ENCODE peak calls at places on chromosomes 16 and 17, in nine cellular contexts. W is GM13977; Z is neural progenitor cell; U is mucosa of descending colon; O is AG04450; N is CD8-positive, alpha-beta T cell; M is colonic mucosa; V is lower lobe of right lung; K is heart left ventricle. X is an unnamed sample.

GRCh38 chr16:24005577-24005976 is 169.8 kb downstream of the PRKCB start:
- DNase-seq in W (no peak), Z (no peak), U (no peak), O (no peak), N (no peak), M (no peak), V (no peak), K (no peak), X (no peak)

GRCh38 chr17:45087978-45088377 is 26.9 kb downstream of the NMT1 start:
- DNase-seq in W (no peak), Z (no peak), U (no peak), O (no peak), N (no peak), M (no peak), V (no peak), K (no peak), X (no peak)

GRCh38 chr16:27515874-27516353 is 33.8 kb downstream of the GTF3C1 start:
- DNase-seq in W (peak), Z (peak), U (no peak), O (no peak), N (no peak), M (no peak), V (no peak), K (peak), X (peak)

GRCh38 chr16:75789237-75789636 is 62.9 kb upstream of the CPHXL start:
- DNase-seq in W (peak), Z (peak), U (no peak), O (peak), N (no peak), M (no peak), V (no peak), K (no peak), X (peak)

GRCh38 chr16:19595043-19595767 is 39.7 kb downstream of the VPS35L start:
- DNase-seq in W (no peak), Z (no peak), U (no peak), O (peak), N (no peak), M (no peak), V (no peak), K (peak), X (no peak)

GRCh38 chr17:81823800-81824550 is 9.1 kb downstream of the MCRIP1 start:
- DNase-seq in W (no peak), Z (no peak), U (no peak), O (no peak), N (no peak), M (no peak), V (no peak), K (no peak), X (no peak)

GRCh38 chr16:66001432-66001831 is 365.1 kb upstream of the CDH5 start:
- DNase-seq in W (no peak), Z (no peak), U (no peak), O (no peak), N (no peak), M (no peak), V (no peak), K (no peak), X (no peak)

GRCh38 chr17:63701477-63702222 is 1.7 kb upstream of the LIMD2 start:
- DNase-seq in W (peak), Z (no peak), U (peak), O (no peak), N (peak), M (no peak), V (peak), K (no peak), X (no peak)

GRCh38 chr16:4837733-4838501 is 9.2 kb downstream of the GLYR1 start:
- DNase-seq in W (no peak), Z (no peak), U (no peak), O (no peak), N (no peak), M (no peak), V (no peak), K (no peak), X (no peak)

GRCh38 chr17:74601944-74602572 is 10.0 kb upstream of the CD300LD start:
- DNase-seq in W (peak), Z (peak), U (no peak), O (no peak), N (peak), M (peak), V (no peak), K (no peak), X (peak)

GRCh38 chr17:81527591-81528383 is at the start of gene FSCN2:
- DNase-seq in W (no peak), Z (no peak), U (no peak), O (no peak), N (no peak), M (no peak), V (peak), K (no peak), X (no peak)

GRCh38 chr17:27430882-27431491 is 25.3 kb upstream of the KSR1 start:
- DNase-seq in W (no peak), Z (peak), U (peak), O (no peak), N (no peak), M (peak), V (no peak), K (no peak), X (peak)

GRCh38 chr17:76353004-76353598 is 615 bp downstream of the PRPSAP1 start:
- DNase-seq in W (peak), Z (peak), U (peak), O (no peak), N (peak), M (peak), V (peak), K (peak), X (no peak)

GRCh38 chr17:76369804-76370203 is 14.6 kb upstream of the SPHK1 start:
- DNase-seq in W (no peak), Z (no peak), U (no peak), O (no peak), N (no peak), M (no peak), V (peak), K (peak), X (no peak)

GRCh38 chr17:43791589-43791988 is 11.4 kb downstream of the CFAP97D1 start:
- DNase-seq in W (no peak), Z (peak), U (no peak), O (no peak), N (no peak), M (no peak), V (no peak), K (no peak), X (no peak)

GRCh38 chr17:43787728-43788127 is 7.5 kb downstream of the CFAP97D1 start:
- DNase-seq in W (no peak), Z (no peak), U (no peak), O (no peak), N (no peak), M (no peak), V (no peak), K (no peak), X (no peak)

GRCh38 chr17:43789482-43789881 is 9.2 kb downstream of the CFAP97D1 start:
- DNase-seq in W (no peak), Z (no peak), U (no peak), O (no peak), N (no peak), M (no peak), V (no peak), K (no peak), X (no peak)

GRCh38 chr17:43784628-43785101 is 4.4 kb downstream of the CFAP97D1 start:
- DNase-seq in W (no peak), Z (no peak), U (no peak), O (no peak), N (no peak), M (no peak), V (no peak), K (no peak), X (no peak)

DNA sequence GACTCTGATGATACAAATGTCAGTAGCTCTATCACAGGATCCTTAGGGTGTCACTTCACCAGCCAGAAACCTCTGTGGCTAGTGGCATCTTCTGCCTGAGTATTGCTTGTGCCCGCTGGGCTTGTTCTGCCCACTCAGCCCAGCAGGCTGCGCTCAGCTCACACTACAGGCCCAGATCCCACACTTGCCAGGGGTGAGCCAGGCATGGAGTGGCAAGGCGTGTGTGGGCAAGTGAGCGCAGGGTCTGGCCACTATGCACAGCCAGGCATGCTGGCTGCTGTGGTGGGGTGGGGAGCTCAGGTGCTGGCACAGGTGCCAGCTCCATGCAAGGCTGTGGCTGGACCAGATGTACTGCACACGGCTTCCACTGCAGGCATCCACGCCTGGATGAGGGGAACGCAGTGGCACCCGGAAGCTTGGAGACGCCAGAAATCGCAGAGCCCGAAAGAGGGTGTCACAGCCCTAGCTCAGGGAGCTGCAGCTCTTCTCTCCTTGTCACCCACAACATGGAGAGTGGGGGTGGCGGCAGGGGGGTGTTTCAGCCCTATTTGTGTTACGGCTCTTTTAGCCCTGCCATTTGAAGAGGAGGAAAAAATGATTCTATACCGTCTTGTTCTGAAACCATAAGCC is 10.2 kb downstream of the CFAP97D1 start:
- DNase-seq in W (no peak), Z (no peak), U (no peak), O (no peak), N (no peak), M (no peak), V (no peak), K (no peak), X (no peak)
- TF ChIP-seq CTCF in W (no peak), Z (peak), U (no peak), O (peak), N (no peak), M (no peak), V (no peak), K (no peak), X (no peak)

GRCh38 chr17:42438600-42439567 is 15.8 kb upstream of the CAVIN1 start:
- DNase-seq in W (no peak), Z (no peak), U (peak), O (no peak), N (peak), M (peak), V (peak), K (no peak), X (peak)
- TF ChIP-seq CTCF in W (peak), Z (peak), U (peak), O (peak), N (peak), M (peak), V (peak), K (peak), X (peak)

GRCh38 chr17:34527908-34528470 is 51.4 kb upstream of the TMEM132E start:
- DNase-seq in W (no peak), Z (peak), U (no peak), O (no peak), N (no peak), M (no peak), V (no peak), K (no peak), X (no peak)
- TF ChIP-seq CTCF in W (peak), Z (peak), U (no peak), O (no peak), N (no peak), M (no peak), V (no peak), K (no peak), X (peak)

GRCh38 chr17:11836508-11836907 is 160.8 kb downstream of the ZNF18 start:
- DNase-seq in W (no peak), Z (no peak), U (no peak), O (no peak), N (no peak), M (no peak), V (no peak), K (no peak), X (no peak)
- TF ChIP-seq CTCF in W (no peak), Z (no peak), U (no peak), O (no peak), N (no peak), M (no peak), V (no peak), K (no peak), X (no peak)

DNA sequence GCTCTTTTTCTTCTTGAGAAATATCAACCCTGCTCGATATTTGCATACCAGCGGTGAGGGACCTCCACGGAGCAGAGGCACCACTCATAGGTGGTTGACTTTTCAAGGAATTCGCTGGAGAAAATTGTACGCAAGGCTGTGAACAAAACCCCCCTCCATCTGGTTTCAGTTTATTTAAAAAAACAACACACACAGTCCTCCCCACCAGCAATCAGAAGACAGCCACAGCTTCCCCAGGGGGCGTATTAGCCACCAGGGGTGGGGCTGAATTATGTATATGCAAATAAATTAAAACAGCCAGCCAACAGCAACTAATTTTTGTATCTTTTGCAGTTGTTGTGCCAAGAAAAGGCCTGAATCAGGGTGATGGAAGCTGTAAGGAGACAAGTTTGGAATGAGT is 5.9 kb upstream of the HSD11B2 start:
- DNase-seq in W (no peak), Z (no peak), U (no peak), O (no peak), N (no peak), M (no peak), V (no peak), K (no peak), X (no peak)
- TF ChIP-seq CTCF in W (no peak), Z (no peak), U (no peak), O (no peak), N (no peak), M (no peak), V (no peak), K (no peak), X (no peak)

GRCh38 chr17:38970804-38971203 is 3.6 kb upstream of the FBXO47 start:
- DNase-seq in W (no peak), Z (no peak), U (no peak), O (no peak), N (no peak), M (no peak), V (no peak), K (no peak), X (no peak)

GRCh38 chr17:38970128-38970527 is 2.9 kb upstream of the FBXO47 start:
- DNase-seq in W (no peak), Z (no peak), U (no peak), O (no peak), N (no peak), M (no peak), V (no peak), K (no peak), X (no peak)

GRCh38 chr17:38969281-38969680 is 2.1 kb upstream of the FBXO47 start:
- DNase-seq in W (no peak), Z (no peak), U (no peak), O (no peak), N (no peak), M (no peak), V (no peak), K (no peak), X (no peak)

GRCh38 chr17:38967290-38967738 is at the start of gene FBXO47:
- DNase-seq in W (peak), Z (peak), U (peak), O (peak), N (peak), M (peak), V (peak), K (peak), X (peak)
- TF ChIP-seq CTCF in W (no peak), Z (no peak), U (no peak), O (peak), N (no peak), M (no peak), V (peak), K (peak), X (no peak)

GRCh38 chr17:6642592-6642991 is 1.7 kb downstream of the TXNDC17 start:
- DNase-seq in W (no peak), Z (no peak), U (no peak), O (no peak), N (no peak), M (no peak), V (no peak), K (no peak), X (no peak)

GRCh38 chr17:6651483-6652452 is at the start of the genes C17orf100 and MED31:
- DNase-seq in W (peak), Z (peak), U (peak), O (peak), N (peak), M (peak), V (peak), K (peak), X (peak)

GRCh38 chr17:6643460-6644125 is 2.7 kb downstream of the TXNDC17 start:
- DNase-seq in W (no peak), Z (no peak), U (no peak), O (no peak), N (no peak), M (no peak), V (no peak), K (no peak), X (no peak)

GRCh38 chr17:6648181-6648580 is 3.2 kb downstream of the MED31 start:
- DNase-seq in W (no peak), Z (no peak), U (no peak), O (no peak), N (no peak), M (no peak), V (no peak), K (no peak), X (no peak)
- TF ChIP-seq CTCF in W (peak), Z (peak), U (no peak), O (no peak), N (peak), M (peak), V (no peak), K (no peak), X (no peak)

GRCh38 chr17:2392252-2393183 is 8.3 kb downstream of the MNT start:
- DNase-seq in W (peak), Z (peak), U (peak), O (peak), N (peak), M (peak), V (peak), K (peak), X (peak)

GRCh38 chr17:2394775-2395191 is 6.1 kb downstream of the MNT start:
- DNase-seq in W (no peak), Z (no peak), U (peak), O (no peak), N (no peak), M (no peak), V (no peak), K (no peak), X (no peak)

GRCh38 chr17:2393184-2393953 is 7.5 kb downstream of the MNT start:
- DNase-seq in W (peak), Z (peak), U (peak), O (peak), N (peak), M (peak), V (peak), K (peak), X (peak)

GRCh38 chr17:2395258-2396170 is 5.3 kb downstream of the MNT start:
- DNase-seq in W (no peak), Z (no peak), U (peak), O (no peak), N (no peak), M (peak), V (peak), K (peak), X (no peak)

GRCh38 chr17:2393954-2394749 is 6.7 kb downstream of the MNT start:
- DNase-seq in W (no peak), Z (peak), U (peak), O (no peak), N (no peak), M (peak), V (no peak), K (no peak), X (no peak)
- TF ChIP-seq CTCF in W (no peak), Z (no peak), U (no peak), O (no peak), N (no peak), M (no peak), V (no peak), K (no peak), X (no peak)

GRCh38 chr17:16926591-16927451 is 45.1 kb downstream of the TNFRSF13B start:
- DNase-seq in W (no peak), Z (no peak), U (no peak), O (no peak), N (no peak), M (no peak), V (peak), K (no peak), X (no peak)

GRCh38 chr17:16928406-16929280 is 43.3 kb downstream of the TNFRSF13B start:
- DNase-seq in W (no peak), Z (no peak), U (no peak), O (no peak), N (no peak), M (no peak), V (peak), K (no peak), X (no peak)

GRCh38 chr17:16926061-16926511 is 45.8 kb downstream of the TNFRSF13B start:
- DNase-seq in W (no peak), Z (no peak), U (no peak), O (no peak), N (no peak), M (no peak), V (peak), K (no peak), X (no peak)

GRCh38 chr17:16929281-16929680 is 42.6 kb downstream of the TNFRSF13B start:
- DNase-seq in W (no peak), Z (no peak), U (no peak), O (no peak), N (no peak), M (no peak), V (no peak), K (no peak), X (no peak)

GRCh38 chr17:16927641-16928321 is 44.1 kb downstream of the TNFRSF13B start:
- DNase-seq in W (no peak), Z (no peak), U (no peak), O (no peak), N (no peak), M (no peak), V (no peak), K (no peak), X (no peak)
- TF ChIP-seq CTCF in W (no peak), Z (no peak), U (no peak), O (no peak), N (no peak), M (no peak), V (no peak), K (no peak), X (no peak)

GRCh38 chr16:58348986-58349385 is 43.3 kb upstream of the GINS3 start:
- DNase-seq in W (no peak), Z (no peak), U (no peak), O (no peak), N (no peak), M (no peak), V (no peak), K (no peak), X (no peak)

GRCh38 chr16:58346831-58347371 is 45.4 kb upstream of the GINS3 start:
- DNase-seq in W (no peak), Z (no peak), U (no peak), O (no peak), N (no peak), M (no peak), V (no peak), K (no peak), X (no peak)

DNA sequence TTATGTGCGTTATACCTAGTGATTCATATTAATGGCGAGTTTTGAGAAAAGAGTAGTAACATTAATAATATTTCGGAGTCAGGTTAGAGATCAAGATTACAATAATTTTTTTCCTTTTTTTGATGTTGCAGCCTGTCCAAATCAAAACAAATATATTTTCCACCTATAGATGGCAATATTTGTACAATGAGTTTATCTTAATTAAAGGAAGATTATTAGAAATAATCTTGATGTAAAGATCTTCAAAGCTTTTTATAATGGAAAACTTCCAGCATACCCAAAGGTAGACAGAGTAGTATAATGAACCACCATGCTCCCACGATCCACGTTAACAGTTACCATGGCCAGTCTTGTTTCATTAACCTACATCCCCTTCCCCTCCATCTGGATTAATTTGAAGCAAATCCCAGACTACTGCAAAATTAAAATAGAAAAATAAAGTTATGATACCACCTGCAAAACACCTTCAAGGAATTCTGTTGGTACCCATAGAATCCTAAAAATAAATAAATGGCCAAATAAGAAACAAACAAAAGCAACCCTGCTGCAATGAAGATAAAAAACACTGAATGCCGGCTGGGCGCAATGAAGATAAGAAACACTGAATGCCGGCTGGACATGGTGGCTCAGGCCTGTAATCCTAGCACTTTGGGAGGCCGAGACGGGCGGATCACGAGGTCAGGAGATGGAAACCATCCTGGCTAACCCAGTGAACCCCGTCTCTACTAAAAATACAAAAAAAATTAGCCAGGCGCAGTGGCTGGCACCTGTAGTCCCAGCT is 46.5 kb upstream of the GINS3 start:
- DNase-seq in W (no peak), Z (no peak), U (no peak), O (no peak), N (no peak), M (no peak), V (no peak), K (no peak), X (no peak)
- TF ChIP-seq CTCF in W (peak), Z (peak), U (no peak), O (peak), N (no peak), M (no peak), V (no peak), K (peak), X (peak)